ENCODE peak calls at places on chromosome X, in five cellular contexts. One of them, this sample, is unnamed.

GRCh38 chrX:100447563-100448397 is 37.7 kb upstream of the PCDH19 start:
- DNase-seq in A673: peak; percentile 39
- DNase-seq in HCT116: peak; percentile 31
- DNase-seq in fibroblast of lung: peak; percentile 3
- DNase-seq in tibial artery: peak; percentile 33
- DNase-seq in this sample: peak; percentile 54

GRCh38 chrX:39787999-39788398 is 309.8 kb downstream of the BCOR start:
- DNase-seq in HCT116: no peak
- DNase-seq in tibial artery: no peak
- DNase-seq in fibroblast of lung: no peak
- DNase-seq in A673: no peak
- DNase-seq in this sample: no peak

GRCh38 chrX:125198546-125198945 is 121.1 kb upstream of the TEX13C start:
- DNase-seq in A673: peak; percentile 50
- DNase-seq in HCT116: no peak
- DNase-seq in tibial artery: no peak
- DNase-seq in fibroblast of lung: no peak
- DNase-seq in this sample: no peak

GRCh38 chrX:107678957-107679740 is 50.8 kb downstream of the PRPS1 start:
- DNase-seq in fibroblast of lung: peak; percentile 55
- DNase-seq in A673: peak; percentile 17
- DNase-seq in tibial artery: peak; percentile 92
- DNase-seq in HCT116: no peak
- DNase-seq in this sample: no peak

GRCh38 chrX:7596822-7597221 is 246.1 kb upstream of the VCX start:
- DNase-seq in fibroblast of lung: no peak
- DNase-seq in A673: no peak
- DNase-seq in HCT116: no peak
- DNase-seq in tibial artery: no peak
- DNase-seq in this sample: no peak

GRCh38 chrX:15939737-15940136 is 85.1 kb upstream of the AP1S2 start:
- DNase-seq in tibial artery: no peak
- DNase-seq in fibroblast of lung: no peak
- DNase-seq in A673: no peak
- DNase-seq in HCT116: no peak
- DNase-seq in this sample: no peak

GRCh38 chrX:53287493-53288138 is 6.2 kb upstream of the IQSEC2 start:
- DNase-seq in HCT116: peak; percentile 22
- DNase-seq in fibroblast of lung: peak; percentile 71
- DNase-seq in A673: peak; percentile 85
- DNase-seq in tibial artery: peak; percentile 68
- DNase-seq in this sample: no peak

GRCh38 chrX:37662181-37662580 is 23.4 kb upstream of the XK start:
- DNase-seq in HCT116: no peak
- DNase-seq in fibroblast of lung: peak; percentile 30
- DNase-seq in A673: no peak
- DNase-seq in tibial artery: no peak
- DNase-seq in this sample: no peak

GRCh38 chrX:135327299-135327698 is 18.0 kb downstream of the ETDC start:
- DNase-seq in tibial artery: no peak
- DNase-seq in HCT116: no peak
- DNase-seq in A673: no peak
- DNase-seq in fibroblast of lung: peak; percentile 88
- DNase-seq in this sample: no peak

GRCh38 chrX:39645059-39645895 is 452.5 kb downstream of the BCOR start:
- DNase-seq in tibial artery: peak; percentile 82
- DNase-seq in A673: peak; percentile 80
- DNase-seq in fibroblast of lung: peak; percentile 82
- DNase-seq in HCT116: no peak
- DNase-seq in this sample: no peak

GRCh38 chrX:14039344-14039743 is 9.7 kb upstream of the GEMIN8 start:
- DNase-seq in tibial artery: peak; percentile 45
- DNase-seq in fibroblast of lung: peak; percentile 10
- DNase-seq in A673: peak; percentile 71
- DNase-seq in HCT116: no peak
- DNase-seq in this sample: peak; percentile 53

GRCh38 chrX:105869676-105870075 is 47.3 kb downstream of the NRK start:
- DNase-seq in fibroblast of lung: peak; percentile 51
- DNase-seq in tibial artery: no peak
- DNase-seq in A673: no peak
- DNase-seq in HCT116: no peak
- DNase-seq in this sample: no peak

GRCh38 chrX:97882306-97882705 is 998.6 kb downstream of the RPA4 start:
- DNase-seq in tibial artery: no peak
- DNase-seq in A673: no peak
- DNase-seq in fibroblast of lung: no peak
- DNase-seq in HCT116: no peak
- DNase-seq in this sample: no peak

GRCh38 chrX:41526925-41527324 is 79.8 kb downstream of the NYX start:
- DNase-seq in A673: no peak
- DNase-seq in tibial artery: no peak
- DNase-seq in fibroblast of lung: peak; percentile 45
- DNase-seq in HCT116: no peak
- DNase-seq in this sample: no peak

GRCh38 chrX:155334486-155335316 is at the start of gene CLIC2:
- DNase-seq in HCT116: no peak
- DNase-seq in A673: peak; percentile 63
- DNase-seq in fibroblast of lung: peak; percentile 54
- DNase-seq in tibial artery: peak; percentile 45
- DNase-seq in this sample: no peak
- H3K4me3 ChIP-seq in HCT116: no peak within 1 kb of the TSS
- H3K4me3 ChIP-seq in A673: no peak within 1 kb of the TSS
- H3K4me3 ChIP-seq in fibroblast of lung: no peak within 1 kb of the TSS
- H3K4me3 ChIP-seq in tibial artery: peak within 1 kb of the TSS; percentile 16
- H3K4me3 ChIP-seq in this sample: no peak within 1 kb of the TSS

GRCh38 chrX:146278381-146278780 is 460.8 kb downstream of the SLITRK2 start:
- DNase-seq in tibial artery: no peak
- DNase-seq in A673: no peak
- DNase-seq in fibroblast of lung: no peak
- DNase-seq in HCT116: no peak
- DNase-seq in this sample: peak; percentile 40
- TF ChIP-seq CTCF in tibial artery: no peak
- TF ChIP-seq CTCF in A673: no peak
- TF ChIP-seq CTCF in fibroblast of lung: no peak
- TF ChIP-seq CTCF in HCT116: no peak
- TF ChIP-seq CTCF in this sample: peak; percentile 42

DNA sequence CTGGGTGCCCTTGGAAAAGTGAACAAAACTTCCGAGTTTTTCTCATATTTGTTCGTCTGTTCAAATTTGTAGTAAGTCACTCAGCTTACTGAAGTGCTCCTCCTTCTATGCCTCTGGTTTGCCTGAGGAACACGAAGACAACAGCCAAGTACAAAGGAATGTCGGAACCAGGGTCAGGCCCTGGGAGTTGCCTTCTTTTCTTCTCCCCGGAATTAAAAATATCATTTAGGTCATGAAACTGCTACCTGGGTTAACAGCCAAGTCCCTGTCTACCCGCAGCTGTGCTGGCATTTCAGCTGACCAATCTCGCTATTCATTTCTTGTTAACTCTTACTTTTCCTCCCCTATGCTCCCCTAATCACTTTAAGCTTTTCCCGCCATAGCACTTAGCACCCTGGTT is 137.6 kb upstream of the TEX13D start:
- DNase-seq in HCT116: no peak
- DNase-seq in A673: no peak
- DNase-seq in tibial artery: no peak
- DNase-seq in fibroblast of lung: no peak
- DNase-seq in this sample: no peak
- H3K27ac ChIP-seq in HCT116: no peak overlapping the region
- H3K27ac ChIP-seq in A673: no peak overlapping the region
- H3K27ac ChIP-seq in tibial artery: no peak overlapping the region
- H3K27ac ChIP-seq in fibroblast of lung: no peak overlapping the region
- H3K27ac ChIP-seq in this sample: no peak overlapping the region

GRCh38 chrX:152640039-152640818 is 2.5 kb downstream of the GABRQ start:
- DNase-seq in tibial artery: no peak
- DNase-seq in HCT116: no peak
- DNase-seq in A673: no peak
- DNase-seq in fibroblast of lung: peak; percentile 74
- DNase-seq in this sample: peak; percentile 10
- H3K4me3 ChIP-seq in tibial artery: no peak overlapping the region
- H3K4me3 ChIP-seq in HCT116: no peak overlapping the region
- H3K4me3 ChIP-seq in A673: no peak overlapping the region
- H3K4me3 ChIP-seq in fibroblast of lung: no peak overlapping the region
- H3K4me3 ChIP-seq in this sample: peak overlapping the region; percentile 22

GRCh38 chrX:104254442-104255115 is at the start of gene ESX1:
- DNase-seq in fibroblast of lung: no peak
- DNase-seq in HCT116: no peak
- DNase-seq in A673: peak; percentile 14
- DNase-seq in tibial artery: no peak
- DNase-seq in this sample: peak; percentile 51

GRCh38 chrX:104250470-104250869 is 4.3 kb downstream of the ESX1 start:
- DNase-seq in tibial artery: no peak
- DNase-seq in fibroblast of lung: no peak
- DNase-seq in A673: no peak
- DNase-seq in HCT116: no peak
- DNase-seq in this sample: no peak

GRCh38 chrX:104255465-104255864 is 732 bp upstream of the ESX1 start:
- DNase-seq in fibroblast of lung: no peak
- DNase-seq in tibial artery: no peak
- DNase-seq in HCT116: no peak
- DNase-seq in A673: no peak
- DNase-seq in this sample: no peak

GRCh38 chrX:104253567-104254441 is 929 bp downstream of the ESX1 start:
- DNase-seq in tibial artery: no peak
- DNase-seq in fibroblast of lung: no peak
- DNase-seq in HCT116: no peak
- DNase-seq in A673: no peak
- DNase-seq in this sample: peak; percentile 64
- TF ChIP-seq CTCF in tibial artery: no peak
- TF ChIP-seq CTCF in fibroblast of lung: no peak
- TF ChIP-seq CTCF in HCT116: no peak
- TF ChIP-seq CTCF in A673: no peak
- TF ChIP-seq CTCF in this sample: peak; percentile 44

GRCh38 chrX:2395261-2395850 is 105.4 kb downstream of the DHRSX start:
- DNase-seq in fibroblast of lung: no peak
- DNase-seq in tibial artery: no peak
- DNase-seq in HCT116: no peak
- DNase-seq in A673: no peak
- DNase-seq in this sample: no peak
- H3K27ac ChIP-seq in fibroblast of lung: no peak overlapping the region
- H3K27ac ChIP-seq in tibial artery: no peak overlapping the region
- H3K27ac ChIP-seq in HCT116: no peak overlapping the region
- H3K27ac ChIP-seq in A673: no peak overlapping the region
- H3K27ac ChIP-seq in this sample: peak overlapping the region; percentile 6

GRCh38 chrX:110004210-110004609 is 1.3 kb downstream of the TMEM164 start:
- DNase-seq in A673: no peak
- DNase-seq in fibroblast of lung: no peak
- DNase-seq in HCT116: no peak
- DNase-seq in tibial artery: no peak
- DNase-seq in this sample: no peak

GRCh38 chrX:110006161-110006560 is 3.2 kb downstream of the TMEM164 start:
- DNase-seq in tibial artery: no peak
- DNase-seq in A673: no peak
- DNase-seq in HCT116: no peak
- DNase-seq in fibroblast of lung: no peak
- DNase-seq in this sample: no peak

GRCh38 chrX:110006826-110007375 is 4.0 kb downstream of the TMEM164 start:
- DNase-seq in fibroblast of lung: no peak
- DNase-seq in tibial artery: no peak
- DNase-seq in HCT116: no peak
- DNase-seq in A673: no peak
- DNase-seq in this sample: no peak

GRCh38 chrX:110004970-110005369 is 2.1 kb downstream of the TMEM164 start:
- DNase-seq in HCT116: no peak
- DNase-seq in fibroblast of lung: no peak
- DNase-seq in tibial artery: no peak
- DNase-seq in A673: no peak
- DNase-seq in this sample: no peak

DNA sequence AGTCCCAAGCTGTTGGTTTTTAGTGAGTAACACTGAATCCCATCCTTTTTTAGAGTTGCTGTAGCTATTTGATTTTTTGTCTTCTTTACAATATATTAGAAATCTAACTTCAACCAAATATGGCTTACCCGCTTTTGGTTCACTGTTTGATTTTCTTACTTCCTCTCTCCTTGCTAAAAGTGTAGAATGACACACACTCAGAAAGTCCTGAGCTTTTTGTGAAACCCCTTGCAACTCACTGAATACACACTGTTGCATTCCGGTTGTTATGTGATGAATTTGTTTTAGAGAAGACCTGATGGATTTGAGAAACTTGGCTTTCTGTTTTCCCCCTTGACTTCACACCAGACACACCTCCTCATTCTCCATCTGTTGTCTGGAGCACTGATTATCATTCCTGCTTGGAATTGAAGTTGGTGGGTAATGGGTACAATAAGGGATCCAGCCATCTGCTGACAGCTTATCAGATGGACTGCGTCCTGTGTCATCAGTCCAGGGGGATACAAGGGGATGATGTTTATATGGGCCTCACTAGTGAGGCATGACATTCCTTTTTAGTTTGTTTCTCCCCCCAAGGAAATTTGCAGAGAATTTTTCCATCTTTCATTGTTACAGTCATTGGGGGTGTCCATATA is 5.2 kb downstream of the TMEM164 start:
- DNase-seq in A673: no peak
- DNase-seq in tibial artery: no peak
- DNase-seq in fibroblast of lung: no peak
- DNase-seq in HCT116: no peak
- DNase-seq in this sample: no peak
- H3K4me3 ChIP-seq in A673: no peak overlapping the region
- H3K4me3 ChIP-seq in tibial artery: no peak overlapping the region
- H3K4me3 ChIP-seq in fibroblast of lung: no peak overlapping the region
- H3K4me3 ChIP-seq in HCT116: no peak overlapping the region
- H3K4me3 ChIP-seq in this sample: no peak overlapping the region

This sample was measured in GM23338.